ENCODE peak calls at places on chromosome 17, in five cellular contexts. V is IMR-90; B is SK-MEL-5; J is MM.1S; G is stimulated activated CD8-positive, alpha-beta memory T cell treated with anti-CD3 and anti-CD28 coated beads, Interleukin-2, amount 100 ng/mL, for 48 hours. E is an unnamed sample.

GRCh38 chr17:72358465-72358864 is 237.6 kb downstream of the SOX9 start:
- DNase-seq in V (peak; percentile 86), B (no peak), J (no peak), G (no peak), E (no peak)

GRCh38 chr17:30235386-30236296 is at the start of gene SLC6A4:
- DNase-seq in V (no peak), B (no peak), J (no peak), G (no peak), E (no peak)

GRCh38 chr17:76452102-76452645 is 778 bp downstream of the UBE2O start:
- DNase-seq in V (no peak), B (no peak), J (no peak), G (peak; percentile 5), E (no peak)

GRCh38 chr17:40548982-40549680 is 16.1 kb downstream of the CCR7 start:
- DNase-seq in V (peak; percentile 98), B (no peak), J (no peak), G (no peak), E (no peak)

GRCh38 chr17:7184091-7184488 is 4.9 kb upstream of the ASGR1 start:
- DNase-seq in V (no peak), B (no peak), J (no peak), G (no peak), E (no peak)

GRCh38 chr17:50151937-50152547 is 1.6 kb upstream of the PPP1R9B start:
- DNase-seq in V (peak; percentile 87), B (peak; percentile 88), J (peak; percentile 86), G (no peak), E (peak; percentile 63)

GRCh38 chr17:58233547-58233946 is 4.8 kb upstream of the LPO start:
- DNase-seq in V (no peak), B (no peak), J (no peak), G (no peak), E (no peak)

GRCh38 chr17:32356750-32357149 is 6.8 kb downstream of the ZNF207 start:
- DNase-seq in V (no peak), B (no peak), J (no peak), G (no peak), E (no peak)

GRCh38 chr17:66088173-66088572 is 103.8 kb downstream of the CEP112 start:
- DNase-seq in V (no peak), B (no peak), J (no peak), G (no peak), E (no peak)

GRCh38 chr17:75628425-75628824 is 4.8 kb upstream of the SMIM5 start:
- DNase-seq in V (no peak), B (no peak), J (no peak), G (no peak), E (no peak)

GRCh38 chr17:57557793-57558681 is 187.1 kb downstream of the CCDC182 start:
- DNase-seq in V (peak; percentile 66), B (no peak), J (no peak), G (no peak), E (no peak)

GRCh38 chr17:68320311-68320865 is 29.1 kb downstream of the ARSG start:
- DNase-seq in V (no peak), B (no peak), J (no peak), G (no peak), E (no peak)

GRCh38 chr17:17351901-17352781 is 49.0 kb downstream of the NT5M start:
- DNase-seq in V (peak; percentile 48), B (peak; percentile 51), J (no peak), G (no peak), E (no peak)

GRCh38 chr17:39113871-39114270 is 37.6 kb downstream of the PLXDC1 start:
- DNase-seq in V (no peak), B (no peak), J (no peak), G (no peak), E (no peak)

GRCh38 chr17:3695129-3695722 is 729 bp downstream of the P2RX5 start:
- DNase-seq in V (no peak), B (no peak), J (peak; percentile 24), G (no peak), E (no peak)

GRCh38 chr17:38464723-38465419 is 36.6 kb downstream of the ARHGAP23 start:
- DNase-seq in V (peak; percentile 94), B (no peak), J (no peak), G (no peak), E (peak; percentile 50)

GRCh38 chr17:82214012-82214628 is 1.5 kb upstream of the CCDC57 start:
- DNase-seq in V (no peak), B (no peak), J (no peak), G (no peak), E (no peak)

GRCh38 chr17:9151091-9151490 is 129.8 kb downstream of the NTN1 start:
- DNase-seq in V (no peak), B (peak; percentile 10), J (no peak), G (no peak), E (no peak)

GRCh38 chr17:6035801-6036394 is 34.3 kb upstream of the WSCD1 start:
- DNase-seq in V (no peak), B (no peak), J (no peak), G (no peak), E (no peak)

GRCh38 chr17:8650119-8650499 is 19.6 kb upstream of the MYH10 start:
- DNase-seq in V (no peak), B (no peak), J (no peak), G (no peak), E (no peak)

GRCh38 chr17:7293821-7294613 is 422 bp downstream of the YBX2 start:
- DNase-seq in V (no peak), B (no peak), J (no peak), G (peak; percentile 15), E (no peak)

GRCh38 chr17:20010099-20010863 is 1.1 kb downstream of the SPECC1 start:
- DNase-seq in V (peak; percentile 61), B (peak; percentile 71), J (peak; percentile 44), G (no peak), E (no peak)

GRCh38 chr17:48439875-48440505 is 10.0 kb upstream of the SKAP1 start:
- DNase-seq in V (no peak), B (no peak), J (peak; percentile 76), G (no peak), E (no peak)

GRCh38 chr17:68733241-68734176 is 132.3 kb upstream of the FAM20A start:
- DNase-seq in V (peak; percentile 72), B (no peak), J (no peak), G (no peak), E (no peak)

GRCh38 chr17:27430882-27431491 is 25.3 kb upstream of the KSR1 start:
- DNase-seq in V (peak; percentile 51), B (peak; percentile 46), J (no peak), G (no peak), E (no peak)

GRCh38 chr17:61997649-61998048 is 67.4 kb downstream of the MED13 start:
- DNase-seq in V (peak; percentile 83), B (no peak), J (no peak), G (no peak), E (no peak)

GRCh38 chr17:75536401-75536800 is 10.9 kb downstream of the LLGL2 start:
- DNase-seq in V (no peak), B (no peak), J (no peak), G (no peak), E (no peak)